ENCODE peak calls at places on chromosome 11, in five cellular contexts. L is suprapubic skin, H is OCI-LY7, K is cardiac muscle cell, C is SK-N-SH. I is an unnamed sample.

GRCh38 chr11:64123102-64123434 is 42.8 kb downstream of the MACROD1 start:
- DNase-seq in L (no peak), H (no peak), K (no peak), C (peak), I (no peak)

GRCh38 chr11:70205049-70205725 is 2.1 kb downstream of the FADD start:
- DNase-seq in L (no peak), H (no peak), K (peak), C (no peak), I (no peak)

GRCh38 chr11:66278396-66279091 is 569 bp downstream of the CNIH2 start:
- DNase-seq in L (no peak), H (no peak), K (peak), C (peak), I (no peak)

GRCh38 chr11:131465746-131466145 is 95.3 kb downstream of the NTM start:
- DNase-seq in L (no peak), H (no peak), K (no peak), C (peak), I (no peak)

GRCh38 chr11:94325681-94326080 is 21.3 kb downstream of the IZUMO1R start:
- DNase-seq in L (no peak), H (peak), K (peak), C (peak), I (no peak)

GRCh38 chr11:92758216-92758615 is 211.2 kb upstream of the MTNR1B start:
- DNase-seq in L (no peak), H (no peak), K (no peak), C (no peak), I (no peak)

GRCh38 chr11:28529046-28529445 is 420.9 kb downstream of the METTL15 start:
- DNase-seq in L (no peak), H (no peak), K (peak), C (no peak), I (no peak)

GRCh38 chr11:134583397-134583990 is 171.5 kb upstream of the B3GAT1 start:
- DNase-seq in L (no peak), H (no peak), K (no peak), C (no peak), I (no peak)

GRCh38 chr11:77127674-77127968 is 425 bp upstream of the MYO7A start:
- DNase-seq in L (no peak), H (peak), K (no peak), C (no peak), I (no peak)

GRCh38 chr11:34250732-34251639 is 106.8 kb downstream of the ABTB2 start:
- DNase-seq in L (no peak), H (peak), K (no peak), C (peak), I (no peak)

GRCh38 chr11:62922653-62923371 is 1.6 kb upstream of the CHRM1 start:
- DNase-seq in L (no peak), H (peak), K (peak), C (no peak), I (no peak)

GRCh38 chr11:83284501-83285051 is 1.6 kb downstream of the CCDC90B start:
- DNase-seq in L (no peak), H (no peak), K (no peak), C (no peak), I (no peak)

GRCh38 chr11:60985501-60985900 is 14.0 kb downstream of the CD6 start:
- DNase-seq in L (no peak), H (no peak), K (no peak), C (no peak), I (no peak)
- H3K27ac ChIP-seq in L (no peak), H (no peak), K (no peak), C (no peak), I (no peak)

DNA sequence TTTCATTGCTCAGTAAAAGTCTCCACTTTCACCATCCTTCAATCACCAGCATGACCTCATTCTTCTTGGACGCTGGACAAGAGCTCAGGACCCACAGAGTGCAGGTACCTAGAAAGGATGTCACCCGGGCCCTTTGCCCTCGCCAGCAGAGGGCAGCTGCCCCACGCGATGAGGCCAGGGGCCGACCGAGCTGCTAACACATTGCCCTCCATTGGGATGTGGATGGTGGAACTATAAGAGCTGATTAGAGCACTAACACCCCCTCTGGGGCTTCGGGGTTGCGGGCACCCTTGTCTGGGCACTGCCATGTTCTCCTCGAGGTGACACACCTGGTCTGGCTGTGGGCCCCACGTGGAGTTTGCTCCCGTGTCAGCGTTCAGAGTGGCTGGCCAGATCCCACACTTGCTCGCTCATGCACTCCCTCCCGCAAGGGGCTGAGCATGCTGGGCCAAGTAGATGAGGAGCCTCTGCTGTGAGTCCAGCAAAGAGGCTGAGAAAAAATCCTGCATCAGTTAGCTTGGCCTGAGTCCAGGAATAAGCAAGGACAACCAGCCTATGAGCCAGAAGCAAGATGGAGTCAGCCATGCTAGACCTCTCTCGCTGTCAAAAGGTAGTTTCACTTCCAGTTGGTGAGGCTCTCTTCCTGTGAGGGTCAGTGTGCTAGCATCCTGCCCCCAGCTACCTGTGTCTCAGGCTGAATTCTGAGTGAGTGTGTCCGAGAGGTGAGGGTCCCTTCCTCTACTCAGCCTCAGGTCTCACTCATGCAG is 9.8 kb downstream of the KRTAP5-6 start:
- DNase-seq in L (peak), H (no peak), K (peak), C (no peak), I (no peak)
- TF ChIP-seq CTCF in L (no peak), H (peak), K (peak), C (no peak), I (no peak)

DNA sequence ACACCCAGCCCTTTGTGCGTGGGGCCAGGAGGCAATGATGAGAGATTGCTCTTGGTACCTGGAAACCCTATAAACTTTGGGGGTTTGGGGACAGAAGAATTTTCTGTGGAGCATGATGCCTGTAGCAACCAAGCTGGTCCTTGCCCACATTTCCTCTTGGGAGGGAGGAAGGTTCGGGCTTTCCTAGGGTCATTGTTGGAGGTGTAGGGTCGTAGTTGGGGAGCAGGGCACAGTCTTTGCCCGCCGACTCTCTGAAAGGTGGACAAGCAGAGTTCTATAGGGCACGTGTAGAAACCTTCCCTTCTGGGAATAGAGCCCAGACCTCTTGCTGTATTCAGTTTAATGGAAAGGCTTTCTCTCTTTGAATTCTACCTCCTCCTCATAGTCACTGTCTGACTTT is 1.4 kb downstream of the PRDM11 start:
- DNase-seq in L (no peak), H (no peak), K (no peak), C (no peak), I (no peak)
- H3K27ac ChIP-seq in L (no peak), H (no peak), K (peak), C (peak), I (peak)

GRCh38 chr11:105697291-105697690 is 87.4 kb downstream of the GRIA4 start:
- DNase-seq in L (no peak), H (no peak), K (no peak), C (no peak), I (no peak)
- TF ChIP-seq CTCF in L (no peak), H (no peak), K (no peak), C (no peak), I (no peak)

GRCh38 chr11:117232911-117233409 is 489 bp downstream of the RNF214 start:
- DNase-seq in L (peak), H (peak), K (no peak), C (peak), I (no peak)
- H3K27ac ChIP-seq in L (peak), H (peak), K (peak), C (peak), I (peak)